ENCODE peak calls at places on chromosomes 6 and 20, in seven cellular contexts. X is OCI-M1; Q is cardiac fibroblast; D is GM06990; J is activated CD8-positive, alpha-beta memory T cell treated with anti-CD3 and anti-CD28 coated beads for 4 hours; K is AG04450; G is epithelial cell of esophagus. W is an unnamed sample.

GRCh38 chr6:150297327-150298028 is 71.3 kb upstream of the IYD start:
- DNase-seq in X (peak), Q (peak), D (no peak), J (no peak), K (no peak), G (peak), W (no peak)

GRCh38 chr6:28643017-28643740 is 117.5 kb downstream of the GPX5 start:
- DNase-seq in X (peak), Q (peak), D (peak), J (no peak), K (peak), G (peak), W (peak)

GRCh38 chr20:11168026-11168425 is 494.2 kb upstream of the JAG1 start:
- DNase-seq in X (no peak), Q (no peak), D (no peak), J (no peak), K (no peak), G (peak), W (no peak)

GRCh38 chr6:75207211-75207984 is 1.5 kb upstream of the COL12A1 start:
- DNase-seq in X (no peak), Q (peak), D (peak), J (no peak), K (no peak), G (no peak), W (no peak)

GRCh38 chr6:161486326-161486725 is 212.5 kb upstream of the AGPAT4 start:
- DNase-seq in X (peak), Q (peak), D (no peak), J (no peak), K (no peak), G (peak), W (no peak)

GRCh38 chr20:41287327-41287726 is 30.2 kb downstream of the ZHX3 start:
- DNase-seq in X (no peak), Q (peak), D (no peak), J (no peak), K (peak), G (peak), W (no peak)

GRCh38 chr6:35287671-35288396 is 9.8 kb upstream of the DEF6 start:
- DNase-seq in X (no peak), Q (no peak), D (no peak), J (no peak), K (peak), G (peak), W (no peak)

GRCh38 chr6:110492584-110492983 is 16.2 kb upstream of the SLC22A16 start:
- DNase-seq in X (no peak), Q (no peak), D (no peak), J (no peak), K (no peak), G (peak), W (no peak)

W was measured in AG09319.